ENCODE peak calls at places on chromosome 4, in four cellular contexts. A is CD4-positive, CD25-positive, alpha-beta regulatory T cell; L is thyroid gland; T is mesenchymal stem cell. Q is an unnamed sample.

GRCh38 chr4:47010347-47011188 is 17.2 kb upstream of the GABRA4 start:
- DNase-seq in A (no peak), L (no peak), T (no peak), Q (no peak)

GRCh38 chr4:173167793-173168395 is 717 bp upstream of the GALNT7 start:
- DNase-seq in A (peak; percentile 16), L (peak; percentile 44), T (peak; percentile 53), Q (peak; percentile 19)

GRCh38 chr4:21656832-21657231 is 291.7 kb downstream of the KCNIP4 start:
- DNase-seq in A (no peak), L (no peak), T (peak; percentile 82), Q (no peak)

GRCh38 chr4:126265880-126266279 is 951.1 kb downstream of the FAT4 start:
- DNase-seq in A (no peak), L (no peak), T (no peak), Q (no peak)

GRCh38 chr4:159248383-159249178 is 145.7 kb downstream of the RAPGEF2 start:
- DNase-seq in A (no peak), L (no peak), T (peak; percentile 84), Q (no peak)

GRCh38 chr4:89572224-89572858 is 264.6 kb downstream of the SNCA start:
- DNase-seq in A (no peak), L (no peak), T (peak; percentile 28), Q (no peak)

GRCh38 chr4:153113061-153113837 is 91.0 kb upstream of the TRIM2 start:
- DNase-seq in A (no peak), L (no peak), T (peak; percentile 48), Q (no peak)

GRCh38 chr4:147655639-147656038 is 28.3 kb downstream of the PRMT9 start:
- DNase-seq in A (no peak), L (no peak), T (no peak), Q (no peak)

GRCh38 chr4:159966741-159967140 is 863.9 kb downstream of the RAPGEF2 start:
- DNase-seq in A (no peak), L (no peak), T (no peak), Q (no peak)

GRCh38 chr4:12965334-12965733 is 518.8 kb downstream of the RAB28 start:
- DNase-seq in A (no peak), L (no peak), T (no peak), Q (no peak)

GRCh38 chr4:127533028-127533700 is 99.6 kb upstream of the INTU start:
- DNase-seq in A (no peak), L (peak; percentile 68), T (peak; percentile 79), Q (no peak)

GRCh38 chr4:88230399-88230798 is 54.0 kb downstream of the PPM1K start:
- DNase-seq in A (no peak), L (no peak), T (no peak), Q (no peak)

GRCh38 chr4:17968721-17969120 is 52.8 kb downstream of the LCORL start:
- DNase-seq in A (no peak), L (no peak), T (no peak), Q (no peak)

GRCh38 chr4:53067125-53067802 is 205.1 kb downstream of the RASL11B start:
- DNase-seq in A (no peak), L (no peak), T (no peak), Q (no peak)

GRCh38 chr4:3318561-3319021 is 25.8 kb downstream of the RGS12 start:
- DNase-seq in A (no peak), L (no peak), T (no peak), Q (no peak)

GRCh38 chr4:126799971-126800722 is 832.6 kb upstream of the INTU start:
- DNase-seq in A (no peak), L (no peak), T (peak; percentile 54), Q (no peak)

GRCh38 chr4:113355550-113356371 is 306.3 kb downstream of the ANK2 start:
- DNase-seq in A (peak; percentile 2), L (no peak), T (peak; percentile 91), Q (peak; percentile 47)

GRCh38 chr4:132710971-132711370 is 438.1 kb upstream of the PCDH10 start:
- DNase-seq in A (no peak), L (no peak), T (no peak), Q (no peak)

GRCh38 chr4:184269879-184270430 is 52.3 kb upstream of the ENPP6 start:
- DNase-seq in A (no peak), L (no peak), T (no peak), Q (no peak)

GRCh38 chr4:77990456-77990855 is 66.7 kb upstream of the FRAS1 start:
- DNase-seq in A (no peak), L (no peak), T (no peak), Q (no peak)

GRCh38 chr4:111681270-111681669 is 464.0 kb upstream of the FAM241A start:
- DNase-seq in A (no peak), L (no peak), T (no peak), Q (no peak)

GRCh38 chr4:141022221-141022760 is 111.0 kb downstream of the RNF150 start:
- DNase-seq in A (no peak), L (no peak), T (no peak), Q (no peak)

GRCh38 chr4:24169956-24170355 is 280.1 kb upstream of the PPARGC1A start:
- DNase-seq in A (no peak), L (no peak), T (no peak), Q (no peak)

GRCh38 chr4:129488427-129488826 is 392.5 kb downstream of the C4orf33 start:
- DNase-seq in A (no peak), L (no peak), T (no peak), Q (no peak)

GRCh38 chr4:123398803-123399637 is 2.4 kb downstream of the SPRY1 start:
- DNase-seq in A (peak; percentile 15), L (peak; percentile 63), T (peak; percentile 87), Q (peak; percentile 41)

GRCh38 chr4:151541438-151542071 is 132.6 kb downstream of the FHIP1A start:
- DNase-seq in A (no peak), L (peak; percentile 32), T (peak; percentile 84), Q (no peak)

GRCh38 chr4:151197258-151197657 is 79.7 kb upstream of the PRSS48 start:
- DNase-seq in A (no peak), L (no peak), T (no peak), Q (no peak)

GRCh38 chr4:143411527-143412480 is 75.1 kb downstream of the GAB1 start:
- DNase-seq in A (no peak), L (no peak), T (peak; percentile 47), Q (no peak)

GRCh38 chr4:133424611-133425010 is 275.5 kb downstream of the PCDH10 start:
- DNase-seq in A (no peak), L (no peak), T (no peak), Q (no peak)

GRCh38 chr4:24160358-24160757 is 270.5 kb upstream of the PPARGC1A start:
- DNase-seq in A (no peak), L (peak; percentile 46), T (no peak), Q (no peak)

GRCh38 chr4:112714922-112715901 is 78.3 kb downstream of the LARP7 start:
- DNase-seq in A (no peak), L (no peak), T (no peak), Q (no peak)

DNA sequence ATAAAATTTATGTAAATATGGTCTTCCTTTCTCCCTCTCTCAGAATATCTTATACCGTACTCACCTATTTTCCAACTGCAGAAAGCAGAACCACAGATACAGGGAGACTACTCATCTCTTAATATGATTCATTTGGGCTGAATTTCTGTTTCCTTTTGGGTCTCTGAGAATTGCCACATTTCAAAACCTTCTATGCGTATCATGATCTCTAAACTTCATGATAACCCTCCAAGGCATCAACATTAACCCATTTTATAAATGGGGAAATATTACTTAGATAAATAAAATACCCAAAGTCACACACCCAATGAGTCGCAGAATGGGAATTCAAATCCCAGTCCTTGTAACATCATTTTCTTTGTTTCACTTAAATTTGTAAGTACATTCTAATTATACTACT is 16.6 kb upstream of the PRDM8 start:
- DNase-seq in A (no peak), L (no peak), T (no peak), Q (no peak)
- H3K9me3 ChIP-seq in A (peaks cover 13% of the 10 kb centered on the region), L (no peaks in the 10 kb centered on the region), T (peaks cover 9% of the 10 kb centered on the region), Q (no peaks in the 10 kb centered on the region)

DNA sequence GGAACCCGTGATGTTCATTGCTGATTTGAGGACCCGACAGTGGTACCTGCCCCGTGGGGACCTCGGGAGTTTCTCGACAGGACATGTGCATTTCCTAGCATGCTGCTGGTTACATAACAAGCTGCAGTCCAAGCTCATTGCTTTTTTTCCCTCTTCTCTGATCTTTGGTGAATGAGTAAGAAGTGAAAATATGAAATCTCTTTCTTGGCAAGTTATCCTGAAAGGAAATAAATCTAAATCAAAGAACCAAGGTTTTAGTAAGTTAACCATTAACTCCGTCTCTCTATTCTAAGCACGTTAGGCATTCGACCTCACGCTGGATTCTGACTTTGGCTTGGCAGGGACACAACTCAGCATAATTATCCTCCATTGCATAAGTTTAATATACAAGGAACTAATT is 86.6 kb downstream of the STK32B start:
- DNase-seq in A (no peak), L (no peak), T (no peak), Q (no peak)
- H3K9me3 ChIP-seq in A (no peaks in the 10 kb centered on the region), L (no peaks in the 10 kb centered on the region), T (no peaks in the 10 kb centered on the region), Q (no peaks in the 10 kb centered on the region)

GRCh38 chr4:33334416-33334815 is 2614.2 kb downstream of the PCDH7 start:
- DNase-seq in A (no peak), L (no peak), T (no peak), Q (no peak)

GRCh38 chr4:33339762-33340161 is 2619.6 kb downstream of the PCDH7 start:
- DNase-seq in A (no peak), L (no peak), T (no peak), Q (no peak)

DNA sequence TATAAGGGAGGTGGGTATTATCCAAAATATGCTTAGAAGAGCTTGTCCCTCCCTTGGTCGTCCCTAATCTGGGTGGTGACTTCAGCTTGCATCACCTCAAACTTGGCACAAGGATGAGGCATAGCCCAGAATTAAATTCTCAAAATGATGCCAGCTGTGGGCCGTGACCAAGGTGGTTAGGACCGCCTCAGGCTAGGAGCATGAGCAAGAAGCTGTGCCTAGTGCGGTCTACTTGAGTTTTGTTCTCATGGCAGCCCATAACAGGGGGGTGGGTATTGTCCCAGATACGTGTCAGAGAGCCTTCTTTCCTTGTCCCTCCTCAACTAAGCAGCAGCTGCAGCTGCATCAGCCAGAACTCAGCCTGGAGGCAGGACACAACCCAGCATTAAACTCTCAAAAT is 2620.0 kb downstream of the PCDH7 start:
- DNase-seq in A (no peak), L (no peak), T (no peak), Q (no peak)
- H3K9me3 ChIP-seq in A (peaks cover 10% of the 10 kb centered on the region), L (no peaks in the 10 kb centered on the region), T (peaks cover 15% of the 10 kb centered on the region), Q (peaks cover 2% of the 10 kb centered on the region)

GRCh38 chr4:29900336-29900735 is 819.8 kb upstream of the PCDH7 start:
- DNase-seq in A (no peak), L (no peak), T (no peak), Q (no peak)
- H3K9me3 ChIP-seq in A (peaks cover 10% of the 10 kb centered on the region), L (no peaks in the 10 kb centered on the region), T (peaks cover 4% of the 10 kb centered on the region), Q (no peaks in the 10 kb centered on the region)

DNA sequence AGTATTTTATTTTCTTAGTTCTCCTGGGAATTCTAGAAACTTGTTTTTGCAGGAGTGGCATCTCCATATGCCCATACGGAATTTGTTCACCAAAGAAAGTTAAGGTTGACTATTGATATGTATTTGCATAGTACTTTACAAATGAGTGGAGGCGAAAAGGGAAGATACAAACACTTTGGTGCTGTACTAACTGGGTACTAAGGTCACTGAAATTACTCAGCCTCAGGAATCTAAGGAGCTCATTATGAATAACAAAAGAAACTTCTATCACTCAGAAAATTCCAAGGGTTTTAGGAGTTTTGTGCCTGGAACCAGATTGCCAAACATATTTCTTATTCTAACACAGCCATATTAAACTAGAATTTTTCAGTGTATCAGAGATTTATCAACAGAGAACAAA is 27.4 kb upstream of the TMPRSS11B start:
- DNase-seq in A (no peak), L (no peak), T (no peak), Q (no peak)
- H3K9me3 ChIP-seq in A (no peaks in the 10 kb centered on the region), L (no peaks in the 10 kb centered on the region), T (no peaks in the 10 kb centered on the region), Q (no peaks in the 10 kb centered on the region)

Q was measured in T-helper 17 cell.